ENCODE peak calls at places on chromosomes 2 and 18, in ten cellular contexts. G is HuH-7, Y is D341Med, L is endothelial cell, D is spleen, E is lower lobe of right lung, N is ecto neural progenitor cell, M is iPS DF 6.9, H is ACHN, P is astrocyte of the cerebellum. V is an unnamed sample.

GRCh38 chr2:189218236-189218635 is 38.7 kb upstream of the COL5A2 start:
- DNase-seq in G (no peak), Y (no peak), L (no peak), D (no peak), E (no peak), N (no peak), M (no peak), H (no peak), P (no peak), V (no peak)

GRCh38 chr2:211129798-211130197 is 573.4 kb downstream of the CPS1 start:
- DNase-seq in G (no peak), Y (no peak), L (no peak), D (no peak), E (no peak), N (no peak), M (no peak), H (no peak), P (no peak), V (no peak)

GRCh38 chr2:240999873-241000541 is 1.6 kb downstream of the SNED1 start:
- DNase-seq in G (no peak), Y (no peak), L (no peak), D (peak), E (peak), N (peak), M (no peak), H (no peak), P (no peak), V (no peak)

GRCh38 chr2:7692657-7693161 is 775.5 kb downstream of the RNF144A start:
- DNase-seq in G (no peak), Y (no peak), L (no peak), D (no peak), E (no peak), N (no peak), M (no peak), H (no peak), P (no peak), V (no peak)

GRCh38 chr2:236753611-236754010 is 184.0 kb downstream of the ACKR3 start:
- DNase-seq in G (no peak), Y (peak), L (no peak), D (no peak), E (no peak), N (no peak), M (no peak), H (no peak), P (no peak), V (peak)

GRCh38 chr18:35026407-35027061 is 14.7 kb upstream of the MAPRE2 start:
- DNase-seq in G (no peak), Y (peak), L (no peak), D (no peak), E (no peak), N (no peak), M (no peak), H (no peak), P (no peak), V (no peak)

GRCh38 chr2:225893151-225893550 is 493.6 kb downstream of the NYAP2 start:
- DNase-seq in G (no peak), Y (no peak), L (no peak), D (no peak), E (no peak), N (no peak), M (no peak), H (no peak), P (no peak), V (no peak)

GRCh38 chr2:171960570-171960969 is 38.3 kb downstream of the HAT1 start:
- DNase-seq in G (no peak), Y (no peak), L (no peak), D (no peak), E (no peak), N (no peak), M (no peak), H (no peak), P (no peak), V (no peak)

GRCh38 chr2:46210063-46210462 is 87.1 kb upstream of the EPAS1 start:
- DNase-seq in G (no peak), Y (no peak), L (no peak), D (no peak), E (no peak), N (no peak), M (no peak), H (no peak), P (no peak), V (no peak)

GRCh38 chr2:27442282-27442980 is at the start of gene KRTCAP3:
- DNase-seq in G (no peak), Y (peak), L (peak), D (peak), E (peak), N (peak), M (peak), H (no peak), P (no peak), V (no peak)

GRCh38 chr2:197909377-197909776 is 105.0 kb downstream of the PLCL1 start:
- DNase-seq in G (no peak), Y (no peak), L (no peak), D (no peak), E (no peak), N (no peak), M (no peak), H (no peak), P (peak), V (no peak)

V was measured in NCI-H774.